ENCODE peak calls at places on chromosomes 13 and 19, in seven cellular contexts. X, H, Z, Q, K, L and U are unnamed samples.

GRCh38 chr19:34523408-34523807 is 41.9 kb downstream of the WTIP start:
- DNase-seq in H (no peak), Q (no peak), K (no peak), L (no peak), X (no peak), Z (no peak), U (no peak)

GRCh38 chr13:50448535-50448981 is 394.9 kb downstream of the DLEU7 start:
- DNase-seq in Z (no peak), H (no peak), Q (no peak), X (no peak), K (no peak), L (no peak), U (peak; percentile 8)

GRCh38 chr19:39407394-39407643 is 672 bp downstream of the ZFP36 start:
- DNase-seq in K (no peak), Z (no peak), L (no peak), Q (no peak), H (no peak), X (no peak), U (no peak)

GRCh38 chr19:48510421-48511268 is 990 bp downstream of the LMTK3 start:
- DNase-seq in H (peak; percentile 92), X (peak; percentile 78), L (no peak), Q (peak; percentile 80), K (peak; percentile 73), Z (peak; percentile 76), U (peak; percentile 57)

GRCh38 chr19:57280913-57281425 is 684 bp downstream of the ZNF460 start:
- DNase-seq in K (peak; percentile 46), L (no peak), Z (peak; percentile 86), X (peak; percentile 37), H (no peak), Q (peak; percentile 14), U (peak; percentile 27)

GRCh38 chr19:27774337-27774736 is 1438.6 kb downstream of the UQCRFS1 start:
- DNase-seq in Q (no peak), Z (peak; percentile 56), K (peak; percentile 16), X (no peak), H (peak; percentile 67), L (no peak), U (peak; percentile 9)

GRCh38 chr13:95797016-95797415 is 120.1 kb downstream of the DNAJC3 start:
- DNase-seq in K (no peak), L (no peak), Z (no peak), H (no peak), Q (no peak), X (no peak), U (no peak)

GRCh38 chr13:106610511-106610910 is 42.6 kb upstream of the ARGLU1 start:
- DNase-seq in H (no peak), Q (no peak), Z (no peak), L (no peak), K (peak; percentile 81), X (peak; percentile 42), U (peak; percentile 56)

GRCh38 chr13:83549671-83550070 is 332.6 kb downstream of the SLITRK1 start:
- DNase-seq in Q (no peak), L (no peak), K (no peak), Z (no peak), H (no peak), X (no peak), U (no peak)

GRCh38 chr13:32731074-32731473 is 144.8 kb downstream of the PDS5B start:
- DNase-seq in Z (no peak), X (no peak), H (no peak), Q (no peak), L (no peak), K (no peak), U (no peak)

GRCh38 chr13:32728327-32728726 is 142.1 kb downstream of the PDS5B start:
- DNase-seq in Q (no peak), K (no peak), Z (no peak), H (peak; percentile 1), L (no peak), X (no peak), U (no peak)

GRCh38 chr13:32723987-32724386 is 137.7 kb downstream of the PDS5B start:
- DNase-seq in H (no peak), Q (no peak), Z (no peak), L (no peak), K (no peak), X (no peak), U (no peak)

GRCh38 chr13:32722340-32722739 is 136.1 kb downstream of the PDS5B start:
- DNase-seq in L (no peak), K (no peak), Z (no peak), H (no peak), Q (no peak), X (no peak), U (no peak)

GRCh38 chr13:32726374-32727037 is 140.3 kb downstream of the PDS5B start:
- DNase-seq in Q (no peak), K (peak; percentile 26), X (peak; percentile 8), L (no peak), Z (no peak), H (no peak), U (no peak)
- H3K9me2 ChIP-seq in Q (no peaks in the 10 kb centered on the region), K (no peaks in the 10 kb centered on the region), X (no peaks in the 10 kb centered on the region), L (no peaks in the 10 kb centered on the region), Z (no peaks in the 10 kb centered on the region), H (no peaks in the 10 kb centered on the region), U (no peaks in the 10 kb centered on the region)

GRCh38 chr19:30722236-30722635 is 350.1 kb downstream of the ZNF536 start:
- DNase-seq in L (no peak), H (no peak), Q (peak; percentile 36), K (no peak), X (no peak), Z (no peak), U (no peak)

GRCh38 chr19:30719991-30720329 is 347.8 kb downstream of the ZNF536 start:
- DNase-seq in Z (no peak), Q (peak; percentile 76), X (no peak), K (peak; percentile 41), H (peak; percentile 51), L (no peak), U (no peak)

GRCh38 chr19:30718728-30719127 is 346.5 kb downstream of the ZNF536 start:
- DNase-seq in Z (no peak), K (no peak), L (no peak), Q (peak; percentile 53), X (no peak), H (no peak), U (no peak)

GRCh38 chr19:30719189-30719990 is 347.2 kb downstream of the ZNF536 start:
- DNase-seq in X (peak; percentile 74), L (no peak), Q (peak; percentile 90), H (peak; percentile 68), K (peak; percentile 54), Z (no peak), U (no peak)

DNA sequence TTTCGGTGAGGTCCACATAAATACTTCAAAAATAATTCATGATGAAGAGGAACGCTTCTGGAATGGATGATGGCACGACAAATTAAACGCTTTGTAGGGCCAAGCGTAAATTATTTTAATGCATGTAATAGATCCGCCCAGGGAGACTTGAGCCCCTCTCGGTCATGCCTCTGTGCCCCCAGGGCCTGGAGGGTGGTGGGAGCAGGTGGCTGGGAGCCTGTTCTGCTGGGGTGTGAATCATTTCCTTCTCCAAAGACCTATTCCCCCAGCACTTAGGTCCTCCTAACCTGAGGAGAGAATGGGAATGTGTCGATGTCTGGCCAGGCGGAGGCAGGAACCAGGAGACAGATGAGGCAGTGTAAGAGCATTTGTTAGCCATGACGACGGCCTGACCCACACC is 350.6 kb downstream of the ZNF536 start:
- DNase-seq in H (no peak), Z (no peak), L (no peak), X (no peak), Q (no peak), K (no peak), U (no peak)
- H3K9me2 ChIP-seq in H (no peaks in the 10 kb centered on the region), Z (no peaks in the 10 kb centered on the region), L (no peaks in the 10 kb centered on the region), X (no peaks in the 10 kb centered on the region), Q (no peaks in the 10 kb centered on the region), K (no peaks in the 10 kb centered on the region), U (no peaks in the 10 kb centered on the region)

DNA sequence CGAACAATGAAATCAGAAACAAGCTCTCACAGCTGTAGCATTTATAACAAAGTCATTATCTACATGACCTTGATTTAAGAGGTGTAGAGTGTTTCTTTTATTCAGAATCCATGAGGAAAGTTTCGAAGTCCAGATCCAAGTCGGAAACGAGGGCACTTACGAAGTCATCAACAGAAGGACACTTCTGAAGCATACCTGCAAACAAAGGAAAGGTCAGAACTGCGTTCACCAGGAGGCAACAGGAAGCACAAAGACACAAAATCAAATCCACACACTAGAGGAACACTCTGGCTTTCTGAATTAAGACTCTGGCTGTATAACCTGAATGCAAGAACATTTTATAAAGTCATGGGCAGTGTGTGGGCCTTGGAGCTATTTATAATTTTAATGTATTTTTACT is 158.9 kb downstream of the MIPEP start:
- DNase-seq in Q (no peak), K (no peak), X (no peak), H (no peak), Z (no peak), L (no peak), U (no peak)
- H3K9me2 ChIP-seq in Q (no peaks in the 10 kb centered on the region), K (no peaks in the 10 kb centered on the region), X (no peaks in the 10 kb centered on the region), H (no peaks in the 10 kb centered on the region), Z (no peaks in the 10 kb centered on the region), L (no peaks in the 10 kb centered on the region), U (no peaks in the 10 kb centered on the region)

GRCh38 chr19:5291588-5292193 is 48.9 kb downstream of the PTPRS start:
- DNase-seq in H (no peak), Q (peak; percentile 27), Z (peak; percentile 42), K (no peak), X (no peak), L (no peak), U (no peak)
- H3K9me2 ChIP-seq in H (no peaks in the 10 kb centered on the region), Q (no peaks in the 10 kb centered on the region), Z (no peaks in the 10 kb centered on the region), K (no peaks in the 10 kb centered on the region), X (no peaks in the 10 kb centered on the region), L (no peaks in the 10 kb centered on the region), U (no peaks in the 10 kb centered on the region)

DNA sequence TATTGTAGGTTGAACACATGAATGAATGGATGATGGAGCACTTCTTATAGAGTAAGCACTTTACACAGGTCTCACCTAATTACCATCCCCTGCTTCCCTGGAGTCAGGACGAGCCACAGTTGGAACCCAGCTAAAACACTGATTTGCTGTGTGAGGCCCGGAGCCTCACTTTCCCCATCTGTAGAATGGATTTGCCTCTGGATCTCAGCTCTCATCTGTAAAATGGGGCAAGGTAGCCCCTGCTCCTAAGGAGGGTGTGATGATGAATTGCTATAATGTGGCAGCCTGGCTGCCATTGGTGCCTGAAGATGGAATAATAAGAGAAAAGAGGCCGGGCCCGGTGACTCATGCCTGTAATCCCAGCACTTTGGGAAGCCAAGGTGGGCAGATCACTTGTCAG is 1.4 kb upstream of the PTPRS start:
- DNase-seq in Z (no peak), K (no peak), L (no peak), Q (no peak), X (no peak), H (no peak), U (no peak)
- H3K9me2 ChIP-seq in Z (no peaks in the 10 kb centered on the region), K (no peaks in the 10 kb centered on the region), L (no peaks in the 10 kb centered on the region), Q (no peaks in the 10 kb centered on the region), X (no peaks in the 10 kb centered on the region), H (no peaks in the 10 kb centered on the region), U (no peaks in the 10 kb centered on the region)

DNA sequence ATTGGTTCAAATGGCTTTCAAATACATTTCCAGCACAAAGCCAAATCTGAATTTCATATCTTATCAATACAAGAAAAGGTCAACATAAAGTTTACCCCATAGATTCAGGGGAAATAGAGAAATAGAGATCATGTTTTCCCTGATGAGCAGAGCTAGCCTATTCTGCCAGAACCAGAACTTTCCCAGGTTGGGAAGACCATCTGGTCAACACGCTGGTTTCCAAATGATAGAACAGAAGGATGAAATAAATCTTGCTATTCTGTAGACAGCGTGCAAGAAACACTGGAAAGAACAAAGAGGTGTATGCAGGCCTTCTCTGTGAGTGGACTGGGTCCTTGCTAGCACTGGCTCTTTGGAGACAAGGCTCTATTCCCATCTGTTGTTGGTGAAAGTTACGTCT is 350.6 kb downstream of the NDFIP2 start:
- DNase-seq in L (no peak), X (no peak), H (no peak), K (no peak), Z (no peak), Q (no peak), U (no peak)
- H3K9me2 ChIP-seq in L (no peaks in the 10 kb centered on the region), X (no peaks in the 10 kb centered on the region), H (peaks cover 13% of the 10 kb centered on the region), K (no peaks in the 10 kb centered on the region), Z (no peaks in the 10 kb centered on the region), Q (no peaks in the 10 kb centered on the region), U (no peaks in the 10 kb centered on the region)

GRCh38 chr19:42421591-42422031 is 5.6 kb downstream of the LIPE start:
- DNase-seq in Q (no peak), X (no peak), L (no peak), H (no peak), Z (no peak), K (peak; percentile 48), U (peak; percentile 49)
- H3K9me2 ChIP-seq in Q (no peaks in the 10 kb centered on the region), X (no peaks in the 10 kb centered on the region), L (no peaks in the 10 kb centered on the region), H (peaks cover 4% of the 10 kb centered on the region), Z (no peaks in the 10 kb centered on the region), K (no peaks in the 10 kb centered on the region), U (no peaks in the 10 kb centered on the region)